ENCODE peak calls at places on chromosomes 11 and 22, in nine cellular contexts. K is suprapubic skin, C is endothelial cell of umbilical vein, S is breast epithelium, R is SK-N-MC, J is sigmoid colon, F is upper lobe of left lung, G is stomach, Q is H1. W is an unnamed sample.

GRCh38 chr11:102154806-102155205 is 44.6 kb downstream of the YAP1 start:
- DNase-seq in K (no peak), C (no peak), S (no peak), R (no peak), J (no peak), F (no peak), G (no peak), Q (no peak), W (no peak)

GRCh38 chr11:76738618-76739220 is 44.4 kb upstream of the TSKU start:
- DNase-seq in K (no peak), C (peak), S (no peak), R (no peak), J (no peak), F (no peak), G (peak), Q (no peak), W (no peak)

GRCh38 chr11:114195981-114196731 is 100.0 kb upstream of the NNMT start:
- DNase-seq in K (no peak), C (no peak), S (no peak), R (no peak), J (no peak), F (no peak), G (peak), Q (no peak), W (no peak)

GRCh38 chr11:16151138-16151537 is 205.2 kb downstream of the SOX6 start:
- DNase-seq in K (no peak), C (no peak), S (no peak), R (no peak), J (no peak), F (no peak), G (no peak), Q (no peak), W (no peak)

GRCh38 chr11:71370020-71370747 is 78.0 kb downstream of the DHCR7 start:
- DNase-seq in K (no peak), C (no peak), S (no peak), R (no peak), J (no peak), F (peak), G (no peak), Q (no peak), W (no peak)

GRCh38 chr11:70255717-70256116 is 14.8 kb upstream of the PPFIA1 start:
- DNase-seq in K (no peak), C (no peak), S (no peak), R (no peak), J (no peak), F (no peak), G (no peak), Q (no peak), W (no peak)

GRCh38 chr22:27420817-27421361 is 380.7 kb downstream of the MN1 start:
- DNase-seq in K (peak), C (peak), S (peak), R (no peak), J (peak), F (peak), G (peak), Q (no peak), W (no peak)

GRCh38 chr11:75763846-75764245 is 4.7 kb upstream of the DGAT2 start:
- DNase-seq in K (no peak), C (no peak), S (no peak), R (no peak), J (no peak), F (no peak), G (no peak), Q (no peak), W (no peak)

GRCh38 chr11:32893947-32894827 is 1.6 kb downstream of the QSER1 start:
- DNase-seq in K (no peak), C (peak), S (no peak), R (no peak), J (no peak), F (no peak), G (no peak), Q (no peak), W (no peak)

GRCh38 chr11:32893091-32893946 is 708 bp downstream of the QSER1 start:
- DNase-seq in K (peak), C (peak), S (no peak), R (no peak), J (peak), F (peak), G (peak), Q (peak), W (peak)

GRCh38 chr11:32891657-32892354 is 805 bp upstream of the QSER1 start:
- DNase-seq in K (no peak), C (peak), S (no peak), R (peak), J (no peak), F (no peak), G (no peak), Q (no peak), W (no peak)

GRCh38 chr11:32890843-32891656 is 1.6 kb upstream of the QSER1 start:
- DNase-seq in K (no peak), C (no peak), S (no peak), R (peak), J (no peak), F (no peak), G (no peak), Q (no peak), W (no peak)

GRCh38 chr11:32892355-32893090 is at the start of gene QSER1:
- DNase-seq in K (peak), C (peak), S (peak), R (no peak), J (peak), F (peak), G (peak), Q (peak), W (peak)
- TF ChIP-seq POLR2AphosphoS5 in K (no peak), C (peak), S (peak), R (peak), J (peak), F (peak), G (peak), Q (no peak), W (no peak)

GRCh38 chr11:59174664-59175033 is 2.7 kb downstream of the DTX4 start:
- DNase-seq in K (no peak), C (no peak), S (no peak), R (no peak), J (no peak), F (no peak), G (peak), Q (no peak), W (no peak)

GRCh38 chr11:59176330-59176729 is 4.4 kb downstream of the DTX4 start:
- DNase-seq in K (no peak), C (no peak), S (no peak), R (no peak), J (no peak), F (no peak), G (no peak), Q (no peak), W (no peak)

GRCh38 chr11:59173080-59173963 is 1.4 kb downstream of the DTX4 start:
- DNase-seq in K (peak), C (no peak), S (no peak), R (no peak), J (no peak), F (peak), G (peak), Q (peak), W (no peak)

GRCh38 chr11:59173964-59174663 is 2.2 kb downstream of the DTX4 start:
- DNase-seq in K (no peak), C (no peak), S (no peak), R (no peak), J (peak), F (no peak), G (peak), Q (peak), W (no peak)

GRCh38 chr11:59175104-59175503 is 3.2 kb downstream of the DTX4 start:
- DNase-seq in K (no peak), C (no peak), S (no peak), R (no peak), J (no peak), F (no peak), G (no peak), Q (no peak), W (no peak)
- TF ChIP-seq POLR2AphosphoS5 in K (no peak), C (no peak), S (no peak), R (no peak), J (no peak), F (no peak), G (no peak), Q (no peak), W (no peak)

GRCh38 chr11:130623909-130624668 is 175.6 kb downstream of the ADAMTS15 start:
- DNase-seq in K (no peak), C (no peak), S (no peak), R (no peak), J (no peak), F (no peak), G (no peak), Q (no peak), W (no peak)
- TF ChIP-seq POLR2AphosphoS5 in K (no peak), C (no peak), S (no peak), R (no peak), J (peak), F (no peak), G (no peak), Q (no peak), W (no peak)

GRCh38 chr11:79081441-79082124 is 359.2 kb downstream of the TENM4 start:
- DNase-seq in K (no peak), C (peak), S (no peak), R (no peak), J (no peak), F (no peak), G (no peak), Q (no peak), W (no peak)
- TF ChIP-seq POLR2AphosphoS5 in K (no peak), C (no peak), S (no peak), R (no peak), J (no peak), F (no peak), G (no peak), Q (no peak), W (no peak)

DNA sequence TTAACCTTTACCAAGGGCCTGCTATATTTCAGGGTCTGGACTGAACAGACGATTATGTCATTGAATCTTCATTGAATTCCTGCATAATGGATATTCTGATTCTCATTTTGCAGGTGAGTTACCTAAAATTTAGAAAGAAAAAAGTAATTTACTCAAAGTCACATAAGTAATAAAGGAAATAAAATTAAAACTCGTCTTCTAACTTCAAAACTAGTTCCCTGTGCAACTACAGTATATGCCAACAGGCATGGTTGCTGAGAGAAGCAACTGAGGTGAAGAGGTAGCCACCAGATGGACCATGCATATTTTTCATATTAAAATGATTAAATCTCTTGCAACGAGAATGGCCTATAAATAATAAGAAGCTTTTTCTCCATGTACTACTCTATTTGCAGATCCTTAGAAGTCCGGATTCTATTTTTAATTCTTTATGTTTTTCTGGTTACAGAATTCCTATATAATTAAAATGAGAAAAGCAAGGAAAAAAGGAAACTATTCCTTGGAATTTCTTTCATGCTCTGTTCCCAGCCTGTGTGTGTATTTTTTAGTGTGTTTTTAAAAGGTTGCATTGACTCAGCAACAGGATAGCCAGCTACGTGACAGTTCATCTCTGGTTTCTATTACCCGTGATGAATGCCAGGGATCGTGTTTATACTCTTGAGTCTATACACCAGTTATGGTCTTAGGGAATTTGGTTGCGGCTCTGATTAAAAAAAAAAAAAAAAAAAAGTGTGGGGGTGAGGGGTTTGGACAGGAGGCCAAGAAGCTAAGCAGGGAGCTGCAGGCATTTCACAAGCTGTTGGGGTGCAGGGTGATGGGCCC is 186.8 kb downstream of the ETS1 start:
- DNase-seq in K (no peak), C (no peak), S (no peak), R (no peak), J (no peak), F (no peak), G (no peak), Q (no peak), W (no peak)
- TF ChIP-seq POLR2AphosphoS5 in K (no peak), C (no peak), S (no peak), R (no peak), J (peak), F (no peak), G (peak), Q (no peak), W (no peak)

GRCh38 chr11:10488121-10488580 is 33.1 kb downstream of the AMPD3 start:
- DNase-seq in K (peak), C (no peak), S (peak), R (no peak), J (no peak), F (peak), G (peak), Q (peak), W (no peak)
- TF ChIP-seq POLR2AphosphoS5 in K (no peak), C (no peak), S (no peak), R (no peak), J (no peak), F (no peak), G (peak), Q (no peak), W (no peak)

DNA sequence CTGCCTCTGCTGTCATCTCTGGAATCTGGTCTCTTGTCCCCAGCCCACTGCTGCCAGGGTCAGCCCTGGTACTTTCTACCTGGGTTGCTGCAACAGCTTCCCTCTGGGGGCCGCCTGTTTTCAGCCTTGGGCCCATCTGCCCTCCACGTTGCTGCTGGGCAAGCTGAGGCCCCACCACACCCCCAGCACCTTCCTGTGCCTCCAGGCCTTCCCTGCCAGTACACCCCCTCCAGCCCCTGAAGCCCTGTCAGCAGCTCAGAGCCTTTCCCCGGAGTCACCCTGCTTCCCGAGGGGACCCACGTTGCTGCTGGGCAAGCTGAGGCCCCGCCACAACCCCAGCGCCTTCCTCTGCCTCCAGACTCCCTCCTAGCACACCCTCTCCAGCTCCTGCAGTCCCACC is 3.3 kb upstream of the SAMM50 start:
- DNase-seq in K (no peak), C (no peak), S (no peak), R (no peak), J (no peak), F (no peak), G (no peak), Q (peak), W (no peak)
- TF ChIP-seq POLR2AphosphoS5 in K (no peak), C (no peak), S (no peak), R (no peak), J (no peak), F (no peak), G (no peak), Q (peak), W (no peak)

GRCh38 chr22:19330865-19331418 is 39.4 kb upstream of the CLTCL1 start:
- DNase-seq in K (no peak), C (no peak), S (no peak), R (no peak), J (no peak), F (peak), G (no peak), Q (no peak), W (no peak)
- TF ChIP-seq POLR2AphosphoS5 in K (no peak), C (no peak), S (no peak), R (no peak), J (no peak), F (no peak), G (no peak), Q (no peak), W (no peak)

GRCh38 chr11:46382644-46383403 is 1.4 kb downstream of the MDK start:
- DNase-seq in K (no peak), C (peak), S (no peak), R (no peak), J (peak), F (peak), G (no peak), Q (peak), W (no peak)

GRCh38 chr11:46383404-46383758 is 1.9 kb downstream of the MDK start:
- DNase-seq in K (no peak), C (no peak), S (no peak), R (no peak), J (no peak), F (peak), G (no peak), Q (no peak), W (no peak)

GRCh38 chr11:46386005-46386331 is 4.5 kb downstream of the MDK start:
- DNase-seq in K (no peak), C (no peak), S (no peak), R (no peak), J (no peak), F (peak), G (no peak), Q (no peak), W (no peak)

GRCh38 chr11:46385169-46386004 is 3.9 kb downstream of the MDK start:
- DNase-seq in K (no peak), C (no peak), S (no peak), R (no peak), J (no peak), F (peak), G (no peak), Q (no peak), W (no peak)

DNA sequence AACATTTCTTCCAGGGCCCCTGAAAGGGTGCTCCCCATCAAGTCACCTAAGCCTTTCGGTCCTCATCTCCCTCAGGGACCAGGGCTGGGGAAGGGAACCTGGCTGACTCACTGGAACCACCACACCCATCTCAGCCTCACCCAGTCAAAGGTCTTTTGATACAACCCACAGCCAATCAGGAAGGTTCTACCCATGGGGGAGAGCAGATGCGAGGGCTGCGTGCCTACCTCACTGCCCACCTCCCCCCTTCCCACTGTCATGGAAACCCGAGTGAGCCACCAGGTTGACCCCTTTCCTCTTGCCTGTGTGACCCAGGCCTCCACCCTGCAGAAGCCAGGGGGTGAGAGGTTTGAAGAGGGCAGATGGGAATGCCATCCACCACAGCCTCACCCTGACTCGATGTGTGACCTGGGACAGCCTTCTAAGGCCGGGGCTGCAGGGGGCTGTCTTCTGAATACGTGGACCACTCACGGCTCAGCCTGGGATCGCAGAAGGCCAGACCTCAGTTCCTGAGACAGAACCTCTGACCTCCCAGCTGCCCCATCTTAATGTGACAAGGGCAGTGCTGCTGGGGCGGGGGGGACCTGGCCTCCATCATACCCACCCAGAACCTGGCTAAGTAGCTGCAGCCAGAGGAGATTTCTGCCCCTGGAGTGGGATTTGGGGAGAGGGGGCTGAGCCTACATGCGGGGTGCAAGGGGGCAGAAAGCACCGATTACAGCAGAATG is 2.7 kb downstream of the MDK start:
- DNase-seq in K (no peak), C (no peak), S (no peak), R (no peak), J (no peak), F (no peak), G (no peak), Q (no peak), W (no peak)
- TF ChIP-seq POLR2AphosphoS5 in K (no peak), C (no peak), S (no peak), R (no peak), J (no peak), F (no peak), G (no peak), Q (peak), W (no peak)

GRCh38 chr11:65129649-65130441 is 4.5 kb downstream of the SYVN1 start:
- DNase-seq in K (peak), C (no peak), S (no peak), R (no peak), J (peak), F (no peak), G (no peak), Q (no peak), W (no peak)
- TF ChIP-seq POLR2AphosphoS5 in K (no peak), C (no peak), S (no peak), R (no peak), J (no peak), F (no peak), G (no peak), Q (no peak), W (no peak)